ENCODE peak calls at places on chromosomes 1 and 21, in seven cellular contexts. One of them, this sample, is unnamed.
A peak's percentile ranks its signal among the peaks of the same experiment; 100 is the strongest.

GRCh38 chr1:101310484-101310883 is 73.7 kb downstream of the S1PR1 start:
- DNase-seq in IMR-90: no peak
- DNase-seq in mesenchymal stem cell: no peak
- DNase-seq in mesendoderm: no peak
- DNase-seq in H1: no peak
- DNase-seq in H9: no peak
- DNase-seq in trophoblast cell: no peak
- DNase-seq in this sample: no peak

GRCh38 chr1:232628335-232629214 is 1.4 kb downstream of the SIPA1L2 start:
- DNase-seq in IMR-90: peak; percentile 52
- DNase-seq in mesenchymal stem cell: peak; percentile 73
- DNase-seq in mesendoderm: no peak
- DNase-seq in H1: no peak
- DNase-seq in H9: no peak
- DNase-seq in trophoblast cell: peak; percentile 47
- DNase-seq in this sample: no peak

GRCh38 chr21:17779486-17779885 is 39.7 kb downstream of the C21orf91 start:
- DNase-seq in IMR-90: no peak
- DNase-seq in mesenchymal stem cell: peak; percentile 44
- DNase-seq in mesendoderm: no peak
- DNase-seq in H1: no peak
- DNase-seq in H9: no peak
- DNase-seq in trophoblast cell: peak; percentile 81
- DNase-seq in this sample: no peak

GRCh38 chr1:87330201-87330953 is 1.7 kb downstream of the LMO4 start:
- DNase-seq in IMR-90: peak; percentile 40
- DNase-seq in mesenchymal stem cell: peak; percentile 50
- DNase-seq in mesendoderm: peak; percentile 88
- DNase-seq in H1: peak; percentile 56
- DNase-seq in H9: peak; percentile 59
- DNase-seq in trophoblast cell: peak; percentile 38
- DNase-seq in this sample: no peak

GRCh38 chr1:43934986-43935324 is 1.4 kb downstream of the ARTN start:
- DNase-seq in IMR-90: no peak
- DNase-seq in mesenchymal stem cell: no peak
- DNase-seq in mesendoderm: no peak
- DNase-seq in H1: no peak
- DNase-seq in H9: no peak
- DNase-seq in trophoblast cell: no peak
- DNase-seq in this sample: no peak

GRCh38 chr21:44331650-44332306 is 7.4 kb downstream of the CFAP410 start:
- DNase-seq in IMR-90: peak; percentile 15
- DNase-seq in mesenchymal stem cell: peak; percentile 26
- DNase-seq in mesendoderm: no peak
- DNase-seq in H1: no peak
- DNase-seq in H9: no peak
- DNase-seq in trophoblast cell: peak; percentile 13
- DNase-seq in this sample: no peak

GRCh38 chr1:7770620-7770938 is 517 bp upstream of the VAMP3 start:
- DNase-seq in IMR-90: no peak
- DNase-seq in mesenchymal stem cell: no peak
- DNase-seq in mesendoderm: no peak
- DNase-seq in H1: no peak
- DNase-seq in H9: no peak
- DNase-seq in trophoblast cell: peak; percentile 29
- DNase-seq in this sample: no peak

GRCh38 chr1:205527931-205528330 is 23.5 kb downstream of the CDK18 start:
- DNase-seq in IMR-90: no peak
- DNase-seq in mesenchymal stem cell: no peak
- DNase-seq in mesendoderm: no peak
- DNase-seq in H1: no peak
- DNase-seq in H9: no peak
- DNase-seq in trophoblast cell: no peak
- DNase-seq in this sample: no peak

GRCh38 chr1:54337034-54337433 is 69.2 kb downstream of the SSBP3 start:
- DNase-seq in IMR-90: no peak
- DNase-seq in mesenchymal stem cell: no peak
- DNase-seq in mesendoderm: no peak
- DNase-seq in H1: no peak
- DNase-seq in H9: no peak
- DNase-seq in trophoblast cell: no peak
- DNase-seq in this sample: no peak
- H3K23ac ChIP-seq in IMR-90: peak overlapping the region; percentile 14
- H3K23ac ChIP-seq in mesenchymal stem cell: no peak overlapping the region
- H3K23ac ChIP-seq in mesendoderm: no peak overlapping the region
- H3K23ac ChIP-seq in H1: no peak overlapping the region
- H3K23ac ChIP-seq in H9: no peak overlapping the region
- H3K23ac ChIP-seq in trophoblast cell: no peak overlapping the region
- H3K23ac ChIP-seq in this sample: peak overlapping the region; percentile 45

DNA sequence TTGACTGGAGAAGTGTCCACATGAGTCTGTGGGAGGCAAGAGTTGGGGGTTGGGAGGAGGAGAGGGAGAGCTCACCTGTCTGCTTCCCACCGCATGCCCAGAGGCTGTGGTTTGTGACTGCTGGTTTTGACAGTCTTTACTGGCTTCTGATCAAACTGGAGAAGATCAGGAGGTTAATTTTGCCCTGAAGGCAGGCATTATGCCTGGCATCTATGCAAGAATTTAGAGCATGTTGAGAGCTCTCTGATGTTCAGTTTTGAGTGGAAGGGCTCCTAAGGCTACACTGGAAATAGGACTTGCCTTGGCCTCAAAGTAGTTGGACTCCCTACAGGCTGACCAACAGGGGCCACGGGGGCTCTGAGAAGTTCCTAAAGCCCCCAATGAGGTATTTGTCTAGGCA is 101.6 kb downstream of the TLR5 start:
- DNase-seq in IMR-90: no peak
- DNase-seq in mesenchymal stem cell: no peak
- DNase-seq in mesendoderm: peak; percentile 93
- DNase-seq in H1: no peak
- DNase-seq in H9: no peak
- DNase-seq in trophoblast cell: peak; percentile 81
- DNase-seq in this sample: no peak
- H3K4me1 ChIP-seq in IMR-90: no peaks in the 10 kb centered on the region
- H3K4me1 ChIP-seq in mesenchymal stem cell: no peaks in the 10 kb centered on the region
- H3K4me1 ChIP-seq in mesendoderm: peaks cover 14% of the 10 kb centered on the region
- H3K4me1 ChIP-seq in H1: no peaks in the 10 kb centered on the region
- H3K4me1 ChIP-seq in H9: peaks cover 11% of the 10 kb centered on the region
- H3K4me1 ChIP-seq in trophoblast cell: peaks cover 42% of the 10 kb centered on the region
- H3K4me1 ChIP-seq in this sample: no peaks in the 10 kb centered on the region

DNA sequence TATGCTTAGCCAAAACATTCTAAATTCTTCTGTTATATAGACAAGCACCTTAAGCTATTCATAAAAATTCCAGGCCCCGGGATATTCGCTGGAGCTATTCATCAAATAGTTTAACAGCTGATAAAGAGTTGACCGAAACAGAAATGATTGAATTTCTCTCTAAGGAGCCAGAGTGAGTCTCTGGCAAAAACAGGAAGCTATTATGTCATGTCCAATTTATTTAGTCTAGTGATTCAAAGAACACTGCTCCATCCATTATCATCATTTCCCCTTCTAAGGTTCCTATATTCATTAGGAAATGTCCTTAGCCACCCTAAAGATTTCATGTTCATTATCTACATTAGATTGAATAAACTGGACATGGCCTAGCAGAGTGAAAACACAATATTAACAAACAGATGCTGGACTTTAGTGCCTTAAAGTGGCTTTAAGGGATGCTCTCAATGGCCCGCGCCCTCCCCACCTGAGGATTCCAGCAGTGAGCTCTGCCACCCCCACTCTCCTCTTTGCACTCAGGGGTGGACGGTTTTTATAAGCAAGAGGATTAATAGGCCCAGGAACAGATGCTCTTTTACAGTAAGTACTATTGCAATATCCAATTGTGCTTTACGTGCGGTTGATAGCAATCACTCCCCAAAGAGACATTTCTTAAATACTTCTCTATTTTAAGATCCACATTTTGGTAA is 122.1 kb upstream of the RGS1 start:
- DNase-seq in IMR-90: peak; percentile 21
- DNase-seq in mesenchymal stem cell: no peak
- DNase-seq in mesendoderm: no peak
- DNase-seq in H1: no peak
- DNase-seq in H9: no peak
- DNase-seq in trophoblast cell: no peak
- DNase-seq in this sample: no peak
- H3K27ac ChIP-seq in IMR-90: no peak overlapping the region
- H3K27ac ChIP-seq in mesenchymal stem cell: no peak overlapping the region
- H3K27ac ChIP-seq in mesendoderm: no peak overlapping the region
- H3K27ac ChIP-seq in H1: no peak overlapping the region
- H3K27ac ChIP-seq in H9: no peak overlapping the region
- H3K27ac ChIP-seq in trophoblast cell: no peak overlapping the region
- H3K27ac ChIP-seq in this sample: no peak overlapping the region

DNA sequence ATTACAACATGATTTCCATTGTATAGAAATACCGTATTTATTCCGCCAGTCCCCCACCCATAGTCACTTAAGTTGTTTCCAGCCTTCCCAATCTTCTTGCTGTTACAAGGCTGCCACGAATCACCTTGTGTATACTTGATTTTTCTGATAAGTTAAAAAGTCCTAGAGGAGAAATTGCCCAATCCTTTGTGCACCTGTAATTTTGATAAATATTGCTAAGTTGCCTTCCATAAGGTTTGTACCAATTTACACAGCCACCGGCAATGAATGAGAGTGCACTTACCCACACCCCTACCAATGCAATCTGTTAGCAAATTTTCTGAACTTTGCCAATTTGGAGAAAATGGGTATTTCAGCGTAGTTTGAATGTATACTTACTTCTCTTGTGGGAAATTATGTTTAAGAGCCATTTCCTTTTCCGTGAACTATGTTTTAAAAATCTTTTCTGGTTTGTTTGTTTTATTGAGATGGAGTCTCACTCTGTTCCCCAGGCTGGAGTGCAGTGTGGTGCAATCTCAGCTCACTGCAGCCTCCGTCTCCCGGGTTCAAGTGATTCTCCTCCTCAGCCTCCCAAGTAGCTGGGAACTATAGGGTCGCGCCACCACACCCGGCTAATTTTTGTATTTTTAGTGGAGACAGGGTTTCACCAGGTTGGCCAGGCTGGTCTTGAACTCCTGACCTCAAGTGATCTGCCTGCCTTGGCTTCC is 87.4 kb downstream of the DHRS3 start:
- DNase-seq in IMR-90: no peak
- DNase-seq in mesenchymal stem cell: no peak
- DNase-seq in mesendoderm: no peak
- DNase-seq in H1: no peak
- DNase-seq in H9: no peak
- DNase-seq in trophoblast cell: no peak
- DNase-seq in this sample: no peak
- H3K23ac ChIP-seq in IMR-90: no peak overlapping the region
- H3K23ac ChIP-seq in mesenchymal stem cell: no peak overlapping the region
- H3K23ac ChIP-seq in mesendoderm: no peak overlapping the region
- H3K23ac ChIP-seq in H1: no peak overlapping the region
- H3K23ac ChIP-seq in H9: no peak overlapping the region
- H3K23ac ChIP-seq in trophoblast cell: no peak overlapping the region
- H3K23ac ChIP-seq in this sample: no peak overlapping the region

GRCh38 chr1:160680399-160680798 is 31.2 kb downstream of the CD48 start:
- DNase-seq in IMR-90: no peak
- DNase-seq in mesenchymal stem cell: no peak
- DNase-seq in mesendoderm: no peak
- DNase-seq in H1: no peak
- DNase-seq in H9: no peak
- DNase-seq in trophoblast cell: no peak
- DNase-seq in this sample: no peak
- H3K4me1 ChIP-seq in IMR-90: no peaks in the 10 kb centered on the region
- H3K4me1 ChIP-seq in mesenchymal stem cell: no peaks in the 10 kb centered on the region
- H3K4me1 ChIP-seq in mesendoderm: peaks cover 5% of the 10 kb centered on the region
- H3K4me1 ChIP-seq in H1: peaks cover under 1% of the 10 kb centered on the region
- H3K4me1 ChIP-seq in H9: peaks cover 3% of the 10 kb centered on the region
- H3K4me1 ChIP-seq in trophoblast cell: no peaks in the 10 kb centered on the region
- H3K4me1 ChIP-seq in this sample: no peaks in the 10 kb centered on the region

GRCh38 chr1:228092342-228093049 is 10.0 kb downstream of the ARF1 start:
- DNase-seq in IMR-90: no peak
- DNase-seq in mesenchymal stem cell: no peak
- DNase-seq in mesendoderm: no peak
- DNase-seq in H1: no peak
- DNase-seq in H9: no peak
- DNase-seq in trophoblast cell: peak; percentile 52
- DNase-seq in this sample: no peak

GRCh38 chr1:228094432-228095016 is 8.6 kb downstream of the C1orf35 start:
- DNase-seq in IMR-90: no peak
- DNase-seq in mesenchymal stem cell: no peak
- DNase-seq in mesendoderm: no peak
- DNase-seq in H1: no peak
- DNase-seq in H9: no peak
- DNase-seq in trophoblast cell: no peak
- DNase-seq in this sample: no peak

GRCh38 chr1:228095161-228095560 is 8.0 kb downstream of the C1orf35 start:
- DNase-seq in IMR-90: no peak
- DNase-seq in mesenchymal stem cell: no peak
- DNase-seq in mesendoderm: no peak
- DNase-seq in H1: no peak
- DNase-seq in H9: no peak
- DNase-seq in trophoblast cell: no peak
- DNase-seq in this sample: no peak

GRCh38 chr1:228091084-228091483 is 8.6 kb downstream of the ARF1 start:
- DNase-seq in IMR-90: no peak
- DNase-seq in mesenchymal stem cell: no peak
- DNase-seq in mesendoderm: no peak
- DNase-seq in H1: no peak
- DNase-seq in H9: no peak
- DNase-seq in trophoblast cell: no peak
- DNase-seq in this sample: no peak

DNA sequence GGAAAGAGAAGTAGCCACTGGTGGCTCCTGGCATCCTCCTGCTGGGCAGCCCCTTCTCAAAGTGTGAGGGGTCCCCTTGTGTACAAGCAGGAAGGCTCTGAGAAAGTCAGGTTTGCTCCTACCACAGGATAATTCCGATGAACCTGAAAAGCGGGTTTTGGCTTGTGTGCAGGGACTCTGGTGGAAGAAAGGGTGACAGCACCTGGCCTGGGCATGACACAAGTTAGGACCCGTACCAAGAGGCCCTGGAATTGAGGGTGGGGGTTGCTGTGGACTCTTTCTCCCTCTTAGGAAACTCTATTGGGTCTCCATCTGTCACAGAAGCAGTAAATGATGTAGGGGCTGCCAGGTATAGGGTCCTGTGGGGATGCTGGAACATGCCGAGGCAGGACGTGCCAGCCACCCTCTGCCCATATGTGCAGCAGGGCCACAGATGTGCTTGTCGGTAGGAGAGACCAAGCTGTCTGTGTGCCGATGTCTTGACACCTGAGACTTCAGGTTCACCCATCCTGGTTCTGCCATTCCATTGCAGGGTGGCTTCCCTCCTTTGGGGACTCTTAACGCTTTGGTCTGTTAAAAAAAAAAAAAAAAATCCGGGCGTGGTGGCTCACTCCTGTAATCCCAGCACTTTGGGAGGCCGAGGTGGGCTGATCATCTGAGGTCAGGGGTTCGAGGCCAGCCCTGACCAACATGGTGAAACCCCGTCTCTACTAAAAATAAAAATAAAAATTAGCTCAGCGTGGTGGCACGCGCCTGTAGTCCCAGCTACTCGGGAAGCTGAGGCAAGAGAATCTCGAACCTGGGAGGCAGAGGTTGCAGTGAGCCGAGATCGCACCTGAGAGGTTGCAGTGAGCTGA is 9.8 kb downstream of the C1orf35 start:
- DNase-seq in IMR-90: no peak
- DNase-seq in mesenchymal stem cell: no peak
- DNase-seq in mesendoderm: no peak
- DNase-seq in H1: no peak
- DNase-seq in H9: peak; percentile 12
- DNase-seq in trophoblast cell: peak; percentile 66
- DNase-seq in this sample: no peak
- H3K27ac ChIP-seq in IMR-90: no peak overlapping the region
- H3K27ac ChIP-seq in mesenchymal stem cell: no peak overlapping the region
- H3K27ac ChIP-seq in mesendoderm: no peak overlapping the region
- H3K27ac ChIP-seq in H1: no peak overlapping the region
- H3K27ac ChIP-seq in H9: no peak overlapping the region
- H3K27ac ChIP-seq in trophoblast cell: no peak overlapping the region
- H3K27ac ChIP-seq in this sample: no peak overlapping the region